ENCODE peak calls at places on chromosomes 3 and 15, in five cellular contexts. Y is thoracic aorta, B is AG10803, G is heart left ventricle, I is RWPE2. X is an unnamed sample.
A peak's percentile ranks its signal among the peaks of the same experiment; 100 is the strongest.

GRCh38 chr15:25060472-25060803 is 105.7 kb downstream of the SNRPN start:
- DNase-seq in I (peak; percentile 57), Y (no peak), G (no peak), B (no peak), X (no peak)

GRCh38 chr3:177603137-177603603 is 405.9 kb upstream of the TBL1XR1 start:
- DNase-seq in G (no peak), Y (no peak), B (no peak), I (no peak), X (no peak)

GRCh38 chr3:163368168-163368567 is 1710.1 kb downstream of the SI start:
- DNase-seq in G (no peak), B (no peak), I (no peak), Y (no peak), X (peak; percentile 16)

GRCh38 chr3:180678231-180678630 is 1.1 kb downstream of the CCDC39 start:
- DNase-seq in I (no peak), B (no peak), Y (no peak), G (no peak), X (no peak)

GRCh38 chr3:97670952-97671351 is 93.6 kb upstream of the ARL6 start:
- DNase-seq in Y (no peak), G (no peak), I (no peak), B (no peak), X (no peak)

GRCh38 chr15:101217446-101217845 is 34.4 kb downstream of the CHSY1 start:
- DNase-seq in Y (no peak), B (no peak), G (no peak), I (no peak), X (no peak)

GRCh38 chr15:66854012-66854965 is 152.3 kb downstream of the SMAD6 start:
- DNase-seq in G (no peak), I (peak; percentile 70), B (no peak), Y (no peak), X (no peak)

GRCh38 chr3:43181202-43181910 is 75.5 kb upstream of the POMGNT2 start:
- DNase-seq in G (no peak), B (no peak), I (peak; percentile 85), Y (no peak), X (no peak)

GRCh38 chr15:97126556-97127233 is 796.2 kb downstream of the NR2F2 start:
- DNase-seq in I (no peak), G (no peak), Y (no peak), B (no peak), X (peak; percentile 24)

GRCh38 chr15:49589030-49589429 is 31.6 kb downstream of the FAM227B start:
- DNase-seq in B (no peak), I (no peak), G (no peak), Y (no peak), X (no peak)

GRCh38 chr15:99702895-99703602 is 30.2 kb downstream of the LYSMD4 start:
- DNase-seq in B (peak; percentile 50), I (no peak), G (no peak), Y (no peak), X (peak; percentile 77)
- H3K4me3 ChIP-seq in B (no peak overlapping the region), I (no peak overlapping the region), G (no peak overlapping the region), Y (peak overlapping the region; percentile 10), X (no peak overlapping the region)

DNA sequence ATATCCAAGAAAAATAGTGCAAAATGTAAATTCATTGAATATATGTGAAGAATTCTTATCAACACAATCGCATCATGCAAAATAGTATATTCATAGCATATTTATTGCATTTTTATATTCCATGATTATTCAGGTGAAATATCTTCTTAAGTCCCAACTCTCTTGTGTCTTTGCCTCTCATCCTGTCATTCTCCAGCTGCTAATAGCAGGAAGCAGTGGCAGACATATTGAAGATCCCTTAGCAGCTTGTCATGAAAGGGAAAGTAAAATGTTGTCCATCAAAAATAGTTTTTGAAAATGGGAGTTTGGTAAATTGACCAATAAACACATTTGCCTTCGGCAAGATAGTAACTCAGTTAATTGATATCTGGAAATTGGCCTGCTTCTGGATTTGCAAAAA is 265.3 kb upstream of the TGFBR2 start:
- DNase-seq in B (no peak), G (no peak), I (no peak), Y (no peak), X (no peak)
- TF ChIP-seq CTCF in B (no peak), G (no peak), I (no peak), Y (no peak), X (no peak)

GRCh38 chr3:4581040-4581439 is 87.9 kb downstream of the ITPR1 start:
- DNase-seq in Y (no peak), B (no peak), I (no peak), G (peak; percentile 30), X (peak; percentile 35)

GRCh38 chr3:4581452-4581851 is 88.3 kb downstream of the ITPR1 start:
- DNase-seq in I (no peak), B (no peak), Y (no peak), G (no peak), X (no peak)

GRCh38 chr3:4581905-4582611 is 88.9 kb downstream of the ITPR1 start:
- DNase-seq in I (no peak), B (no peak), Y (no peak), G (no peak), X (peak; percentile 20)

GRCh38 chr3:4583441-4583840 is 90.3 kb downstream of the ITPR1 start:
- DNase-seq in G (peak; percentile 29), I (no peak), B (no peak), Y (no peak), X (peak; percentile 78)

GRCh38 chr3:4582634-4583033 is 89.5 kb downstream of the ITPR1 start:
- DNase-seq in G (no peak), B (peak; percentile 42), I (no peak), Y (no peak), X (peak; percentile 68)
- H3K4me3 ChIP-seq in G (no peak overlapping the region), B (no peak overlapping the region), I (no peak overlapping the region), Y (peak overlapping the region; percentile 72), X (no peak overlapping the region)

GRCh38 chr15:84819291-84819768 is 2.2 kb downstream of the ALPK3 start:
- DNase-seq in Y (no peak), I (peak; percentile 56), B (no peak), G (peak; percentile 79), X (no peak)
- TF ChIP-seq CTCF in Y (no peak), I (no peak), B (no peak), G (no peak), X (peak; percentile 10)

DNA sequence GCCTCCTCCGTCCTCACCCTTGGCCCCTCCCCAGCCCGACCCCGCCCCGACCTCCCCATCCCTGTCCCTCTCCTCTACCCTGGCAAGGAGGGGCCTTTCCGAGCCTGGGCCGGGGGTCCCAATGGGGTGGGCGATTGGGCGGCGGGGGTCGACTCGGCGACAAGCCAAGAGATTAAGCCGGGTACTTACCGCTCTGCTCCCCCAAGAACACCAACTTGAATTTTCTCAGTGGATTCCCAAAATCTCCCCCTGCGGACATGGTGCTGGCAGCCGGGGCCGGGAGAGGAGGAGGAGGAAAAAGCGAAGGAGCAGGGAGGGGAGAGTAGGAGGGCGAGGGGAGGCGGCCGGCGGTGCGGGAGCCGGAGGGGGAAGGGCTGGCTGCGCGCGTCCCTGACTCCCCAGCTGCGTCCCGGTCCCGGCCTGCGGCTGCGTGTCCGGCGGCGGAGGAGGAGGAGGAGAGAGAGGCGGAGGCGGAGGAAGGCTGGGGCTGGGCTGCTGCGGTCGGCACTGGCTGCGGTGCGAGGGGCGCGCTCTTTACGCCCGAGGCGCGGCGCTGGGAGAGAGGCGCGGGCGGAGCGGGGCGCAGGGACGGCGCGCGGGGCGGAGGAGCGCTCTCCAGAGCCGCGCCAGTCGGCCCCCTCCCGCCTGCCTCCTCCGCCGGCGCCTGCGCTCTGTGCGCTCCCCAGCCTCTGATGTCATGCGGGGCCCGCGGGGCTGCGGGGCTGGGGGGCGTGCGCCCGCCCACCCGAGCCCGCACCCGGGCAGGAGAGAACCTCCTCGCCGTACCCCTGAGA is at the start of gene RAB6B:
- DNase-seq in I (no peak), G (peak; percentile 52), Y (no peak), B (peak; percentile 32), X (peak; percentile 35)
- H3K4me3 ChIP-seq in I (peak within 1 kb of the TSS; percentile 49), G (peak within 1 kb of the TSS; percentile 74), Y (peak within 1 kb of the TSS; percentile 91), B (peak within 1 kb of the TSS; percentile 66), X (peak within 1 kb of the TSS; percentile 68)

GRCh38 chr3:164730810-164731209 is 347.5 kb downstream of the SI start:
- DNase-seq in Y (no peak), I (no peak), B (no peak), G (no peak), X (no peak)
- TF ChIP-seq CTCF in Y (no peak), I (no peak), B (no peak), G (no peak), X (no peak)

X was measured in cardiac fibroblast.